ENCODE peak calls at places on chromosome 4, in ten cellular contexts. R, I, C, Z, N, T, Y, L, O and P are unnamed samples.

GRCh38 chr4:87353592-87353991 is 30.9 kb upstream of the HSD17B13 start:
- DNase-seq in R (peak), T (peak), I (peak), C (no peak), Y (no peak), N (no peak), O (no peak), Z (no peak), L (peak), P (no peak)

GRCh38 chr4:126986828-126987227 is 645.9 kb upstream of the INTU start:
- DNase-seq in I (no peak), C (no peak), T (no peak), Z (no peak), Y (no peak), N (no peak), O (no peak), L (no peak), R (peak), P (no peak)

GRCh38 chr4:14265651-14266050 is 638.1 kb upstream of the BOD1L1 start:
- DNase-seq in R (no peak), T (no peak), O (no peak), N (no peak), C (no peak), Y (no peak), I (no peak), Z (no peak), L (no peak), P (no peak)

GRCh38 chr4:71400788-71401187 is 62.0 kb downstream of the SLC4A4 start:
- DNase-seq in Y (no peak), O (no peak), C (no peak), N (no peak), Z (no peak), L (no peak), R (no peak), T (no peak), I (no peak), P (no peak)

GRCh38 chr4:32106767-32107166 is 1386.6 kb downstream of the PCDH7 start:
- DNase-seq in O (no peak), T (no peak), N (no peak), C (no peak), Y (no peak), Z (no peak), R (no peak), I (no peak), L (no peak), P (no peak)

GRCh38 chr4:4609622-4610334 is 67.9 kb upstream of the STX18 start:
- DNase-seq in R (no peak), C (no peak), O (no peak), L (no peak), Z (no peak), N (no peak), Y (no peak), I (no peak), T (no peak), P (no peak)

GRCh38 chr4:60463846-60464502 is 736.2 kb upstream of the ADGRL3 start:
- DNase-seq in N (no peak), Z (no peak), I (no peak), L (no peak), O (no peak), Y (no peak), T (no peak), C (no peak), R (no peak), P (no peak)

GRCh38 chr4:139857021-139857420 is 191.4 kb downstream of the MGST2 start:
- DNase-seq in N (no peak), Z (no peak), R (peak), Y (peak), T (no peak), O (no peak), I (no peak), C (no peak), L (peak), P (no peak)

GRCh38 chr4:51963871-51964513 is 56.2 kb downstream of the LRRC66 start:
- DNase-seq in Y (no peak), R (no peak), N (no peak), C (no peak), I (no peak), Z (no peak), L (no peak), O (no peak), T (no peak), P (no peak)

GRCh38 chr4:166174717-166175510 is 301.9 kb downstream of the TLL1 start:
- DNase-seq in O (no peak), R (no peak), L (no peak), Z (no peak), C (no peak), N (no peak), Y (no peak), I (no peak), T (no peak), P (no peak)

GRCh38 chr4:78936989-78937388 is 2.2 kb downstream of the PAQR3 start:
- DNase-seq in L (no peak), O (no peak), C (no peak), I (no peak), Y (no peak), N (no peak), Z (no peak), R (no peak), T (no peak), P (no peak)

GRCh38 chr4:62898115-62898514 is 1511.1 kb downstream of the TECRL start:
- DNase-seq in Z (peak), N (no peak), T (no peak), R (no peak), L (no peak), O (peak), I (no peak), C (peak), Y (no peak), P (no peak)

GRCh38 chr4:143021384-143021783 is 163.3 kb upstream of the USP38 start:
- DNase-seq in L (no peak), I (no peak), R (no peak), C (no peak), O (no peak), T (no peak), Z (no peak), N (no peak), Y (no peak), P (no peak)

GRCh38 chr4:87121332-87122065 is 98.9 kb downstream of the KLHL8 start:
- DNase-seq in Y (no peak), R (peak), Z (no peak), N (no peak), I (no peak), C (no peak), L (no peak), T (no peak), O (no peak), P (no peak)

GRCh38 chr4:138522366-138522765 is 280.2 kb upstream of the SLC7A11 start:
- DNase-seq in Y (no peak), N (no peak), L (no peak), R (peak), I (no peak), C (no peak), Z (no peak), O (no peak), T (no peak), P (no peak)

GRCh38 chr4:38583102-38583501 is 80.9 kb upstream of the KLF3 start:
- DNase-seq in R (no peak), N (no peak), I (no peak), Y (no peak), Z (no peak), L (peak), T (no peak), C (no peak), O (no peak), P (no peak)

GRCh38 chr4:129821073-129821472 is 725.1 kb downstream of the C4orf33 start:
- DNase-seq in R (no peak), O (no peak), N (no peak), C (no peak), I (no peak), Y (no peak), T (no peak), L (no peak), Z (no peak), P (no peak)

GRCh38 chr4:129821963-129822362 is 726.0 kb downstream of the C4orf33 start:
- DNase-seq in N (no peak), C (no peak), L (no peak), Z (no peak), O (no peak), R (no peak), I (no peak), Y (no peak), T (no peak), P (no peak)

DNA sequence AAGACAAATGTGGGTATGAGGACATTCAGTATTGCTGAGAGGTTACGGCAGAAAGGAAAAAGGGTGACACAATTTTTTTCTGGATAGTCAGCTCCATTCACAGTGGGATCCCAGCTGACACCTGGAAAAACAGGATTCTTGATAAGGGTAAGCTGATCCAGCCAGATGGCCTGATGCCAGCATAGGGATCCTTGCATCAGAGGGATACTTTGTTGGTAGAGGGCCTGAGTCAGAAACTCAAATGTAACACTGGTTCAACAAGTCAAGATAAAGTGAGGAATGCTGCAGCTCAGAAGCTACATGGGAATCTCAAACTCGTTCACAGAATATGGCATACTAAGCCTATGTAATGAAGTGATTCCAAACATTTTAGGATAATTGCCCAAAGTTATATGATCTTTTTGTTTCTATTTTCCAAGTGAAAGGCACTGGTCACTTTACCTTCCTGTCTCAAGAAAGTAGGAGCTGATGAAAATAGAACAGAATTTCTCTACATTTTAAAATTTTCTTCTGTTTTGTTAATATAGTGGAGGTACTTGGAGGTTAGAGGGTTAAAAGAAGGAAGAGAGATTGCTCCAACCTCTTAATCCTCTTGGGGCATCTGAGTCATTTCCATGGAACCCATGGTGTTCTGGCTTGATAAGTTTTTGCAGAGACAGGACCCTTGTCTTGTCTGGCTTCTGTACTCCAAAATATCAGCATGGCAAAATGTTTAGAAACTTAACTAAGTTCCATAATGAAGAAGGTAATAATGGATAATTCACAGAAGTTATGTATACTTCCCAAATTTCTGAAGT is 727.0 kb downstream of the C4orf33 start:
- DNase-seq in L (no peak), T (peak), C (peak), Y (peak), I (peak), N (no peak), R (no peak), O (no peak), Z (peak), P (no peak)
- H3K27ac ChIP-seq in L (no peak), T (no peak), C (no peak), Y (peak), I (no peak), N (no peak), R (no peak), O (no peak), Z (no peak), P (no peak)

GRCh38 chr4:16322183-16322582 is 95.9 kb upstream of the TAPT1 start:
- DNase-seq in I (no peak), L (no peak), Y (no peak), T (no peak), R (no peak), C (no peak), N (no peak), Z (no peak), O (no peak), P (no peak)
- H3K27ac ChIP-seq in I (no peak), L (no peak), Y (no peak), T (no peak), R (no peak), C (no peak), N (no peak), Z (no peak), O (no peak), P (no peak)

DNA sequence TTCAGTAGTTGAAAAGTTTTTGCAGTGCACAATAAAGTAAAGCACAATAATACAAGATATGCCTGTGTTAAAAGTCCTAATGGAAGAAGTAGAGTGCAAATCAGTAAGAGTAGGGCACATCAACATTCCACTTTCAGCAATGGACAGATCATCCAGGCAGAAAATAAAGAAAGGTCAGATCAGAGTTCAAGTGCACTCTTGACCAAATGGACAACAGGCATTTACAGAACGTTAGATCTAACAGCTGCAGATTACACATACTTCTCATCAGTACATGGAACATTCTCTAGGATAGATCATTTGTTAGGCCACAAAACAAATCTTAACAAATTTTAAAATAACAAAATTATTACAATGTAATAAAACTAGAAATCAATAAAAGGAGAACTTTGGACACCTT is 1373.5 kb upstream of the PABPC4L start:
- DNase-seq in N (no peak), I (no peak), R (no peak), Y (no peak), O (no peak), L (no peak), C (no peak), T (no peak), Z (no peak), P (no peak)
- H3K27ac ChIP-seq in N (no peak), I (no peak), R (no peak), Y (no peak), O (no peak), L (no peak), C (no peak), T (no peak), Z (no peak), P (no peak)

GRCh38 chr4:74092957-74093356 is 6.0 kb downstream of the CXCL2 start:
- DNase-seq in T (no peak), C (no peak), R (peak), Z (no peak), N (no peak), L (no peak), Y (peak), I (no peak), O (no peak), P (no peak)

GRCh38 chr4:74095886-74096264 is 3.1 kb downstream of the CXCL2 start:
- DNase-seq in O (no peak), Z (no peak), T (no peak), Y (no peak), I (no peak), R (no peak), L (no peak), N (no peak), C (no peak), P (no peak)

GRCh38 chr4:74095482-74095881 is 3.5 kb downstream of the CXCL2 start:
- DNase-seq in R (no peak), N (no peak), Z (no peak), O (no peak), L (no peak), Y (no peak), I (no peak), T (no peak), C (no peak), P (no peak)

GRCh38 chr4:74096265-74096980 is 2.6 kb downstream of the CXCL2 start:
- DNase-seq in Y (no peak), N (no peak), T (no peak), O (no peak), C (no peak), L (no peak), I (no peak), Z (no peak), R (no peak), P (no peak)

GRCh38 chr4:74094227-74094626 is 4.8 kb downstream of the CXCL2 start:
- DNase-seq in O (no peak), Z (no peak), R (no peak), C (no peak), I (peak), N (no peak), T (no peak), Y (no peak), L (no peak), P (no peak)
- H3K27ac ChIP-seq in O (no peak), Z (no peak), R (no peak), C (peak), I (no peak), N (no peak), T (no peak), Y (no peak), L (no peak), P (peak)

GRCh38 chr4:784401-785331 is 41.3 kb downstream of the CPLX1 start:
- DNase-seq in L (no peak), O (no peak), C (no peak), T (no peak), I (no peak), Y (no peak), Z (no peak), N (no peak), R (no peak), P (peak)

GRCh38 chr4:787561-787981 is 38.4 kb downstream of the CPLX1 start:
- DNase-seq in C (peak), O (peak), I (no peak), L (no peak), R (no peak), T (no peak), Z (no peak), N (no peak), Y (no peak), P (no peak)

GRCh38 chr4:785332-786073 is 40.4 kb downstream of the CPLX1 start:
- DNase-seq in N (no peak), Z (no peak), C (no peak), O (peak), T (no peak), R (no peak), Y (no peak), L (no peak), I (no peak), P (peak)

GRCh38 chr4:786861-787300 is 39.0 kb downstream of the CPLX1 start:
- DNase-seq in C (peak), O (peak), N (no peak), Z (peak), I (peak), R (no peak), L (no peak), T (no peak), Y (no peak), P (peak)

GRCh38 chr4:786074-786741 is 39.7 kb downstream of the CPLX1 start:
- DNase-seq in L (no peak), R (no peak), C (no peak), O (no peak), Y (no peak), Z (no peak), N (no peak), I (no peak), T (no peak), P (peak)
- H3K27ac ChIP-seq in L (no peak), R (no peak), C (peak), O (peak), Y (no peak), Z (peak), N (no peak), I (peak), T (peak), P (no peak)

DNA sequence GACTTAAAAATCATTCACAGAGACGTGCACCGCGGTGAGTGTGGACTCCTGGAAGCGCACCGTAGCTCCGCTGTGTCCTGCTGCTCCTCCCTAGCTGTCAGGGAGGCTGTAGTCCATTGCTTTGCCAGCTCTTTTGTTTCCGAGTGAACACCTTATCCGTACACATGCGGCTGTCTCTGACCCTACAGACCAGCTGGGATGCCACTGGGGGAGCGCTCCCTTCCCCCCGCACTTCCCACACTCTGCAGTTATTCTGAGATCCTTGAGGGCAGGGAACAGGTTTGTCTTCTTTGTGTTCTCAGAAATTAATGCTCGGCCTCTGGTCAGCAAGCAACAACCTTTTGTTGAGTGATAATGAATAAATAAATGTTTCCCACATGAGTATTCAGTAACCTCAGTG is 33.7 kb upstream of the MSANTD1 start:
- DNase-seq in T (no peak), Z (peak), I (no peak), C (peak), N (no peak), L (no peak), Y (no peak), R (no peak), O (no peak), P (no peak)
- H3K27ac ChIP-seq in T (no peak), Z (no peak), I (no peak), C (no peak), N (no peak), L (no peak), Y (no peak), R (no peak), O (no peak), P (no peak)